ENCODE peak calls at places on chromosomes 1 and 21, in four cellular contexts. B, L, V and C are unnamed samples.
A peak's percentile ranks its signal among the peaks of the same experiment; 100 is the strongest.

GRCh38 chr1:201299968-201300367 is 16.7 kb downstream of the PKP1 start:
- DNase-seq in B (peak; percentile 70), L (no peak), V (no peak), C (no peak)

GRCh38 chr1:41500378-41500777 is 15.9 kb upstream of the EDN2 start:
- DNase-seq in B (peak; percentile 44), L (no peak), V (no peak), C (no peak)

GRCh38 chr21:41247561-41247968 is 69.0 kb upstream of the FAM3B start:
- DNase-seq in B (no peak), L (no peak), V (no peak), C (peak; percentile 28)

GRCh38 chr1:58399176-58399575 is 147.3 kb downstream of the OMA1 start:
- DNase-seq in B (no peak), L (no peak), V (no peak), C (no peak)

GRCh38 chr1:8448906-8449661 is 131.2 kb downstream of the SLC45A1 start:
- DNase-seq in B (no peak), L (no peak), V (no peak), C (no peak)

GRCh38 chr1:23577056-23577985 is 18.0 kb upstream of the ID3 start:
- DNase-seq in B (no peak), L (peak; percentile 53), V (peak; percentile 92), C (peak; percentile 79)

GRCh38 chr1:40625476-40626382 is 39.8 kb downstream of the RIMS3 start:
- DNase-seq in B (no peak), L (no peak), V (no peak), C (no peak)

GRCh38 chr1:14593279-14593678 is 5.2 kb upstream of the KAZN start:
- DNase-seq in B (no peak), L (no peak), V (no peak), C (no peak)

GRCh38 chr1:243628476-243628907 is 221.6 kb downstream of the AKT3 start:
- DNase-seq in B (no peak), L (no peak), V (no peak), C (peak; percentile 69)

GRCh38 chr1:228319352-228320088 is 87.1 kb downstream of the TRIM11 start:
- DNase-seq in B (no peak), L (no peak), V (no peak), C (no peak)

GRCh38 chr1:24909388-24909898 is 20.6 kb downstream of the RUNX3 start:
- DNase-seq in B (peak; percentile 73), L (peak; percentile 76), V (no peak), C (peak; percentile 76)

GRCh38 chr1:98749152-98749756 is 87.7 kb downstream of the SNX7 start:
- DNase-seq in B (no peak), L (no peak), V (no peak), C (no peak)

GRCh38 chr1:147504801-147505303 is 36.4 kb upstream of the BCL9 start:
- DNase-seq in B (no peak), L (no peak), V (no peak), C (no peak)

GRCh38 chr1:151915066-151915686 is 5.9 kb upstream of the THEM4 start:
- DNase-seq in B (no peak), L (no peak), V (no peak), C (no peak)

GRCh38 chr1:203571661-203572060 is 55.0 kb upstream of the ATP2B4 start:
- DNase-seq in B (no peak), L (no peak), V (no peak), C (no peak)

GRCh38 chr1:179474713-179475112 is 101.0 kb downstream of the NPHS2 start:
- DNase-seq in B (no peak), L (no peak), V (no peak), C (no peak)

GRCh38 chr21:45326169-45326833 is 38.6 kb upstream of the POFUT2 start:
- DNase-seq in B (no peak), L (no peak), V (no peak), C (no peak)

GRCh38 chr1:219126267-219126862 is 47.3 kb upstream of the LYPLAL1 start:
- DNase-seq in B (no peak), L (no peak), V (no peak), C (no peak)

GRCh38 chr1:198320748-198321147 is 163.9 kb downstream of the NEK7 start:
- DNase-seq in B (no peak), L (no peak), V (no peak), C (no peak)

GRCh38 chr1:168687796-168688195 is 41.2 kb downstream of the DPT start:
- DNase-seq in B (no peak), L (no peak), V (no peak), C (peak; percentile 46)

GRCh38 chr1:184113251-184113650 is 61.7 kb downstream of the TSEN15 start:
- DNase-seq in B (no peak), L (no peak), V (no peak), C (no peak)

GRCh38 chr1:184112176-184112948 is 60.8 kb downstream of the TSEN15 start:
- DNase-seq in B (no peak), L (no peak), V (no peak), C (no peak)

GRCh38 chr1:184114818-184115398 is 63.4 kb downstream of the TSEN15 start:
- DNase-seq in B (no peak), L (no peak), V (no peak), C (no peak)

GRCh38 chr1:184116287-184116686 is 64.8 kb downstream of the TSEN15 start:
- DNase-seq in B (no peak), L (no peak), V (no peak), C (no peak)

DNA sequence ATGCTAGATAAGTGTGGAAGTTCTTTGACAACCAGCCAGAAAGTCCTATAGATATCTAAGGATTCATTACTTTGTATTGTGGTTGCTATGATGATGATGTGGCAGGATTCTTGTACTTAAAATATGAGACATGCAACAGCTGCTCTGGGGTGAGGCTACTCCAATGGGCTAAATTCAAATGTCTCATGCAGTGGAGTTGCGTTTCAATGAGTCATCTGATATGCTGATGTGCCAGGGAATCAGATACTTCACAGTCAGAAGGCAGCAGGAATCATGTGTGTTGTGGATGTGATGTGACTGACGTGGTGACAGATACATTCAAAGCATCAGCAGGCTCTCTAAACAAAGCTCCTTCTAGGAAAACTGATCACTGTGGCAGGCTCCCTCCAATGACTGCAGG is 66.5 kb downstream of the TSEN15 start:
- DNase-seq in B (no peak), L (no peak), V (no peak), C (no peak)
- TF ChIP-seq HDAC2 in B (no peak), L (no peak), V (no peak), C (no peak)

GRCh38 chr1:84492726-84493125 is 13.5 kb upstream of the SPATA1 start:
- DNase-seq in B (no peak), L (no peak), V (no peak), C (peak; percentile 30)
- TF ChIP-seq JUNB in B (no peak), L (no peak), V (no peak), C (no peak)

GRCh38 chr1:12167493-12168429 is 970 bp downstream of the TNFRSF1B start:
- DNase-seq in B (no peak), L (peak; percentile 82), V (no peak), C (no peak)

GRCh38 chr1:12162459-12163137 is 4.2 kb upstream of the TNFRSF1B start:
- DNase-seq in B (no peak), L (no peak), V (no peak), C (no peak)

GRCh38 chr1:12166834-12167492 is at the start of gene TNFRSF1B:
- DNase-seq in B (peak; percentile 25), L (peak; percentile 95), V (no peak), C (no peak)

GRCh38 chr1:12163210-12163609 is 3.6 kb upstream of the TNFRSF1B start:
- DNase-seq in B (no peak), L (no peak), V (no peak), C (no peak)

DNA sequence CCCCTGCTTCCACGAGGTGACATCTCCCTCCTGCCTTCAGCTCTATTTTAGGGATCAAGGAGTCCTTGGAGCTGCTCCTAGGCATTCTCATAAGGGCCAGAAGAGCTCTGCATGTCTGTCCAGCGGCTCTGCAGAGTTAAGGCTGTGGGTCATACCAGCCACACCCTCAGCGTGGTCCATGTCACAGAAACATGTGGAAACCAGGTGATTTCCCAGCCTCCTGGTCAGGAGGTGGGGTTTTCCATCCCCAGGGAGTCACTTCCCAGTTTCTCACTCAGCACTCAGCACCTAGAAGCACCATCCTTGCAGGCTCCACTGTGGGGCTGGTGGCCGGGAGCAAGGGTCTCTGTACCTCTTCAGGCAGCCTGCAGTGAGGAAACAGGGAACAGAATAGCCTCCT is 1.4 kb upstream of the TNFRSF1B start:
- DNase-seq in B (no peak), L (no peak), V (no peak), C (no peak)
- TF ChIP-seq HDAC2 in B (no peak), L (no peak), V (no peak), C (no peak)

GRCh38 chr1:62541048-62541447 is 56.3 kb upstream of the ANGPTL3 start:
- DNase-seq in B (no peak), L (no peak), V (no peak), C (no peak)

GRCh38 chr1:62539028-62539447 is 58.3 kb upstream of the ANGPTL3 start:
- DNase-seq in B (no peak), L (peak; percentile 12), V (no peak), C (no peak)

GRCh38 chr1:62536865-62537264 is 60.5 kb upstream of the ANGPTL3 start:
- DNase-seq in B (no peak), L (no peak), V (no peak), C (no peak)
- TF ChIP-seq JUNB in B (no peak), L (no peak), V (no peak), C (no peak)

DNA sequence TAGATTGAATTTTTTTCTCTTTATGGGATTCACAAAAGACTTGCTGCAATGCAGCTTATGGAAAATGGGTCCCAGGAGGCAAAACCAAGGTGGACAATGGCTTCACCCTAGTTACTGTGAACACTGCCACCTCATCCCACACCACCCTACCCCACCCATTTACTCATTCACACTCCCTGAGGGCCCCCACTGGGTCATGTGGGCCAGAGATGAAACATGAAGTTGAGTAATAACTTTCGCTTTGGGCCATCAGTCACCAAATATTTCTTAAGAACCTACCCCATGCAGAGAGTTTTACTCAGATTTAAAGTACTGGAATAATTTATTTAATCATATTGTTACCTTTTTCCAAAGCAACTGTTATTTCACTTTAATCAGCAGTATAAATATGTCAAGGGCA is 191.8 kb downstream of the TPR start:
- DNase-seq in B (no peak), L (no peak), V (no peak), C (no peak)
- TF ChIP-seq HDAC2 in B (no peak), L (no peak), V (no peak), C (no peak)

GRCh38 chr1:2356911-2357845 is 34.2 kb downstream of the MORN1 start:
- DNase-seq in B (no peak), L (no peak), V (no peak), C (no peak)
- TF ChIP-seq JUNB in B (no peak), L (no peak), V (no peak), C (no peak)

GRCh38 chr21:15367061-15367626 is 302.3 kb upstream of the NRIP1 start:
- DNase-seq in B (no peak), L (no peak), V (no peak), C (no peak)
- TF ChIP-seq HDAC2 in B (no peak), L (no peak), V (no peak), C (no peak)